ENCODE peak calls at places on chromosomes 6 and 20, in eight cellular contexts. P, T, Z, Q, F, O, S and R are unnamed samples.

GRCh38 chr6:8229913-8230312 is 127.6 kb upstream of the EEF1E1 start:
- DNase-seq in S (no peak), Z (no peak), Q (no peak), T (no peak), F (peak; percentile 89), O (no peak), P (no peak), R (no peak)

GRCh38 chr6:9487128-9487527 is 927.7 kb downstream of the TFAP2A start:
- DNase-seq in O (peak; percentile 71), Q (no peak), P (no peak), S (no peak), T (no peak), F (no peak), Z (no peak), R (no peak)

GRCh38 chr6:72287801-72288200 is 334.1 kb upstream of the KCNQ5 start:
- DNase-seq in O (peak; percentile 4), F (no peak), S (no peak), P (no peak), T (no peak), Z (no peak), Q (no peak), R (no peak)

GRCh38 chr6:32439708-32440214 is at the start of gene HLA-DRA:
- DNase-seq in O (peak; percentile 33), Z (no peak), S (peak; percentile 39), T (no peak), P (peak; percentile 57), Q (peak; percentile 12), F (no peak), R (peak; percentile 33)

GRCh38 chr6:148697895-148698440 is 48.9 kb upstream of the UST start:
- DNase-seq in Z (no peak), T (no peak), S (no peak), O (no peak), F (no peak), Q (no peak), P (no peak), R (no peak)

GRCh38 chr20:48319943-48320584 is 507.7 kb downstream of the PREX1 start:
- DNase-seq in T (no peak), Q (no peak), O (no peak), P (no peak), Z (no peak), F (peak; percentile 78), S (no peak), R (no peak)

GRCh38 chr6:142942805-142943227 is 2.2 kb downstream of the HIVEP2 start:
- DNase-seq in T (no peak), S (no peak), P (no peak), Q (no peak), O (peak; percentile 54), Z (no peak), F (no peak), R (no peak)

GRCh38 chr20:52621401-52621800 is 350.8 kb upstream of the TSHZ2 start:
- DNase-seq in Q (no peak), P (no peak), F (no peak), Z (no peak), S (no peak), T (no peak), O (no peak), R (no peak)

GRCh38 chr6:43593938-43594337 is 18.0 kb downstream of the POLH start:
- DNase-seq in O (no peak), F (no peak), T (no peak), Z (no peak), Q (no peak), S (no peak), P (no peak), R (no peak)

GRCh38 chr20:25508083-25508770 is 77.1 kb downstream of the NINL start:
- DNase-seq in Q (no peak), P (peak; percentile 88), F (no peak), Z (no peak), O (peak; percentile 85), S (peak; percentile 35), T (no peak), R (peak; percentile 49)

GRCh38 chr6:72464791-72465691 is 156.8 kb upstream of the KCNQ5 start:
- DNase-seq in Z (no peak), Q (no peak), P (no peak), O (peak; percentile 83), S (no peak), T (no peak), F (no peak), R (no peak)

GRCh38 chr20:52859156-52859887 is 112.8 kb upstream of the TSHZ2 start:
- DNase-seq in Q (no peak), O (no peak), F (no peak), Z (no peak), S (no peak), T (no peak), P (peak; percentile 53), R (no peak)

GRCh38 chr6:16471222-16471784 is 232.9 kb downstream of the GMPR start:
- DNase-seq in O (peak; percentile 49), S (no peak), Q (no peak), Z (no peak), P (no peak), T (no peak), F (no peak), R (no peak)

GRCh38 chr6:146526192-146526591 is 17.4 kb upstream of the RAB32 start:
- DNase-seq in Q (no peak), F (no peak), T (no peak), P (no peak), O (no peak), S (no peak), Z (no peak), R (no peak)

GRCh38 chr20:11328839-11329238 is 588.9 kb upstream of the BTBD3 start:
- DNase-seq in O (no peak), Q (no peak), S (peak; percentile 19), Z (no peak), T (no peak), F (no peak), P (no peak), R (no peak)

GRCh38 chr6:134199848-134200606 is 117.9 kb downstream of the SGK1 start:
- DNase-seq in S (no peak), Q (no peak), Z (no peak), P (no peak), T (no peak), O (no peak), F (peak; percentile 56), R (no peak)